ENCODE peak calls at places on chromosomes 4 and X, in five cellular contexts. P, T, D, A and Z are unnamed samples.

GRCh38 chr4:55854132-55854531 is 684 bp downstream of the EXOC1 start:
- DNase-seq in P (no peak), T (no peak), D (no peak), A (peak; percentile 7), Z (no peak)

GRCh38 chrX:50635811-50636365 is 165.3 kb upstream of the DGKK start:
- DNase-seq in P (no peak), T (no peak), D (no peak), A (no peak), Z (no peak)

GRCh38 chrX:12223650-12224049 is 85.4 kb downstream of the FRMPD4 start:
- DNase-seq in P (peak; percentile 43), T (no peak), D (no peak), A (no peak), Z (no peak)

GRCh38 chr4:41575207-41575606 is 37.2 kb downstream of the LIMCH1 start:
- DNase-seq in P (peak; percentile 69), T (no peak), D (no peak), A (no peak), Z (no peak)

GRCh38 chrX:69154051-69154450 is 11.2 kb downstream of the PJA1 start:
- DNase-seq in P (no peak), T (no peak), D (no peak), A (no peak), Z (no peak)

GRCh38 chr4:37641352-37641751 is 44.8 kb downstream of the RELL1 start:
- DNase-seq in P (no peak), T (no peak), D (no peak), A (no peak), Z (no peak)

GRCh38 chr4:40211224-40212185 is 14.7 kb downstream of the RHOH start:
- DNase-seq in P (no peak), T (no peak), D (no peak), A (no peak), Z (no peak)

GRCh38 chrX:53556868-53557267 is 122.7 kb upstream of the HSD17B10 start:
- DNase-seq in P (no peak), T (no peak), D (no peak), A (no peak), Z (no peak)

GRCh38 chr4:144782345-144782744 is 136.4 kb downstream of the HHIP start:
- DNase-seq in P (no peak), T (no peak), D (no peak), A (no peak), Z (no peak)

GRCh38 chrX:150184487-150184886 is 178.6 kb upstream of the MAMLD1 start:
- DNase-seq in P (peak; percentile 84), T (no peak), D (no peak), A (no peak), Z (no peak)

GRCh38 chrX:3712080-3712869 is 1.2 kb downstream of the PRKX start:
- DNase-seq in P (peak; percentile 47), T (no peak), D (no peak), A (peak; percentile 21), Z (no peak)

GRCh38 chrX:3699841-3700381 is 13.5 kb downstream of the PRKX start:
- DNase-seq in P (no peak), T (no peak), D (no peak), A (no peak), Z (no peak)

GRCh38 chr4:40471923-40472322 is 136.8 kb downstream of the CHRNA9 start:
- DNase-seq in P (no peak), T (no peak), D (no peak), A (no peak), Z (no peak)

GRCh38 chr4:89221175-89221867 is 86.3 kb downstream of the GPRIN3 start:
- DNase-seq in P (no peak), T (no peak), D (peak; percentile 31), A (peak; percentile 15), Z (no peak)

GRCh38 chr4:96293806-96294205 is 453.9 kb downstream of the PDHA2 start:
- DNase-seq in P (peak; percentile 5), T (no peak), D (no peak), A (no peak), Z (no peak)

GRCh38 chr4:141391293-141391692 is 170.6 kb downstream of the ZNF330 start:
- DNase-seq in P (peak; percentile 21), T (no peak), D (no peak), A (no peak), Z (no peak)

GRCh38 chr4:141763373-141763772 is 127.0 kb downstream of the IL15 start:
- DNase-seq in P (no peak), T (no peak), D (no peak), A (no peak), Z (no peak)

GRCh38 chrX:136667446-136668168 is 19.6 kb downstream of the CD40LG start:
- DNase-seq in P (no peak), T (no peak), D (no peak), A (no peak), Z (no peak)

GRCh38 chr4:108314900-108315589 is 146.3 kb upstream of the LEF1 start:
- DNase-seq in P (no peak), T (no peak), D (no peak), A (no peak), Z (no peak)

GRCh38 chr4:105241456-105241855 is 94.8 kb downstream of the TET2 start:
- DNase-seq in P (no peak), T (no peak), D (no peak), A (no peak), Z (no peak)

GRCh38 chr4:76624271-76624681 is 189.2 kb downstream of the SHROOM3 start:
- DNase-seq in P (peak; percentile 41), T (no peak), D (no peak), A (peak; percentile 72), Z (no peak)